ENCODE peak calls at places on chromosomes 6 and 20, in nine cellular contexts. One of them, this sample, is unnamed.

GRCh38 chr6:121748850-121749249 is 313.4 kb downstream of the GJA1 start:
- DNase-seq in left colon: no peak
- DNase-seq in stimulated activated CD4-positive, alpha-beta T cell treated with anti-CD3 and anti-CD28 coated beads, Interleukin-2, amount 100 ng/mL, for 48 hours: no peak
- DNase-seq in amniotic stem cell: no peak
- DNase-seq in stomach: no peak
- DNase-seq in NCI-H1417 treated with DMSO at 0.1 percent for 48 hours: no peak
- DNase-seq in HCT116: no peak
- DNase-seq in retina: no peak
- DNase-seq in NCI-H774: no peak
- DNase-seq in this sample: no peak

GRCh38 chr6:26223677-26224546 is 136.7 kb downstream of the HFE start:
- DNase-seq in HCT116: peak
- DNase-seq in NCI-H1417 treated with DMSO at 0.1 percent for 48 hours: peak
- DNase-seq in retina: peak
- DNase-seq in left colon: peak
- DNase-seq in stomach: peak
- DNase-seq in amniotic stem cell: peak
- DNase-seq in stimulated activated CD4-positive, alpha-beta T cell treated with anti-CD3 and anti-CD28 coated beads, Interleukin-2, amount 100 ng/mL, for 48 hours: no peak
- DNase-seq in NCI-H774: peak
- DNase-seq in this sample: peak

GRCh38 chr20:7694940-7695567 is 245.2 kb downstream of the HAO1 start:
- DNase-seq in NCI-H774: no peak
- DNase-seq in left colon: no peak
- DNase-seq in stimulated activated CD4-positive, alpha-beta T cell treated with anti-CD3 and anti-CD28 coated beads, Interleukin-2, amount 100 ng/mL, for 48 hours: no peak
- DNase-seq in amniotic stem cell: no peak
- DNase-seq in HCT116: no peak
- DNase-seq in NCI-H1417 treated with DMSO at 0.1 percent for 48 hours: no peak
- DNase-seq in stomach: no peak
- DNase-seq in retina: no peak
- DNase-seq in this sample: no peak

GRCh38 chr20:4006640-4007039 is 8.7 kb downstream of the RNF24 start:
- DNase-seq in stimulated activated CD4-positive, alpha-beta T cell treated with anti-CD3 and anti-CD28 coated beads, Interleukin-2, amount 100 ng/mL, for 48 hours: no peak
- DNase-seq in HCT116: no peak
- DNase-seq in stomach: peak
- DNase-seq in amniotic stem cell: no peak
- DNase-seq in left colon: no peak
- DNase-seq in retina: no peak
- DNase-seq in NCI-H774: no peak
- DNase-seq in NCI-H1417 treated with DMSO at 0.1 percent for 48 hours: no peak
- DNase-seq in this sample: no peak

GRCh38 chr6:43983191-43983590 is 144.1 kb downstream of the MRPL14 start:
- DNase-seq in NCI-H1417 treated with DMSO at 0.1 percent for 48 hours: no peak
- DNase-seq in retina: no peak
- DNase-seq in stomach: no peak
- DNase-seq in left colon: no peak
- DNase-seq in stimulated activated CD4-positive, alpha-beta T cell treated with anti-CD3 and anti-CD28 coated beads, Interleukin-2, amount 100 ng/mL, for 48 hours: no peak
- DNase-seq in NCI-H774: no peak
- DNase-seq in amniotic stem cell: no peak
- DNase-seq in HCT116: no peak
- DNase-seq in this sample: no peak

GRCh38 chr6:118967239-118967638 is 32.3 kb upstream of the MCM9 start:
- DNase-seq in NCI-H774: no peak
- DNase-seq in retina: no peak
- DNase-seq in stimulated activated CD4-positive, alpha-beta T cell treated with anti-CD3 and anti-CD28 coated beads, Interleukin-2, amount 100 ng/mL, for 48 hours: no peak
- DNase-seq in stomach: no peak
- DNase-seq in amniotic stem cell: no peak
- DNase-seq in HCT116: no peak
- DNase-seq in left colon: no peak
- DNase-seq in NCI-H1417 treated with DMSO at 0.1 percent for 48 hours: no peak
- DNase-seq in this sample: no peak

GRCh38 chr6:157323924-157324276 is 581 bp upstream of the TMEM242 start:
- DNase-seq in HCT116: peak
- DNase-seq in retina: no peak
- DNase-seq in amniotic stem cell: no peak
- DNase-seq in NCI-H774: no peak
- DNase-seq in stimulated activated CD4-positive, alpha-beta T cell treated with anti-CD3 and anti-CD28 coated beads, Interleukin-2, amount 100 ng/mL, for 48 hours: peak
- DNase-seq in NCI-H1417 treated with DMSO at 0.1 percent for 48 hours: no peak
- DNase-seq in stomach: peak
- DNase-seq in left colon: peak
- DNase-seq in this sample: no peak

GRCh38 chr6:106540907-106541306 is 88.4 kb downstream of the RTN4IP1 start:
- DNase-seq in left colon: no peak
- DNase-seq in retina: no peak
- DNase-seq in HCT116: no peak
- DNase-seq in NCI-H774: no peak
- DNase-seq in stimulated activated CD4-positive, alpha-beta T cell treated with anti-CD3 and anti-CD28 coated beads, Interleukin-2, amount 100 ng/mL, for 48 hours: no peak
- DNase-seq in amniotic stem cell: no peak
- DNase-seq in NCI-H1417 treated with DMSO at 0.1 percent for 48 hours: no peak
- DNase-seq in stomach: no peak
- DNase-seq in this sample: no peak

GRCh38 chr6:129641344-129641743 is 68.6 kb downstream of the ARHGAP18 start:
- DNase-seq in amniotic stem cell: no peak
- DNase-seq in stimulated activated CD4-positive, alpha-beta T cell treated with anti-CD3 and anti-CD28 coated beads, Interleukin-2, amount 100 ng/mL, for 48 hours: no peak
- DNase-seq in NCI-H1417 treated with DMSO at 0.1 percent for 48 hours: no peak
- DNase-seq in left colon: no peak
- DNase-seq in retina: no peak
- DNase-seq in NCI-H774: no peak
- DNase-seq in stomach: no peak
- DNase-seq in HCT116: peak
- DNase-seq in this sample: no peak

GRCh38 chr20:3696200-3696599 is 14.4 kb upstream of the ADAM33 start:
- DNase-seq in stomach: no peak
- DNase-seq in left colon: no peak
- DNase-seq in stimulated activated CD4-positive, alpha-beta T cell treated with anti-CD3 and anti-CD28 coated beads, Interleukin-2, amount 100 ng/mL, for 48 hours: peak
- DNase-seq in retina: no peak
- DNase-seq in HCT116: no peak
- DNase-seq in amniotic stem cell: no peak
- DNase-seq in NCI-H774: no peak
- DNase-seq in NCI-H1417 treated with DMSO at 0.1 percent for 48 hours: no peak
- DNase-seq in this sample: no peak

GRCh38 chr20:4026093-4026601 is 10.8 kb upstream of the RNF24 start:
- DNase-seq in NCI-H774: no peak
- DNase-seq in stomach: no peak
- DNase-seq in stimulated activated CD4-positive, alpha-beta T cell treated with anti-CD3 and anti-CD28 coated beads, Interleukin-2, amount 100 ng/mL, for 48 hours: no peak
- DNase-seq in NCI-H1417 treated with DMSO at 0.1 percent for 48 hours: no peak
- DNase-seq in retina: peak
- DNase-seq in left colon: no peak
- DNase-seq in amniotic stem cell: peak
- DNase-seq in HCT116: no peak
- DNase-seq in this sample: no peak

GRCh38 chr6:159595173-159595572 is 97.9 kb downstream of the SOD2 start:
- DNase-seq in HCT116: peak
- DNase-seq in stomach: no peak
- DNase-seq in left colon: no peak
- DNase-seq in amniotic stem cell: peak
- DNase-seq in retina: no peak
- DNase-seq in stimulated activated CD4-positive, alpha-beta T cell treated with anti-CD3 and anti-CD28 coated beads, Interleukin-2, amount 100 ng/mL, for 48 hours: peak
- DNase-seq in NCI-H774: no peak
- DNase-seq in NCI-H1417 treated with DMSO at 0.1 percent for 48 hours: no peak
- DNase-seq in this sample: no peak

GRCh38 chr20:59723108-59723500 is 118.8 kb downstream of the PHACTR3 start:
- DNase-seq in NCI-H774: no peak
- DNase-seq in retina: peak
- DNase-seq in left colon: no peak
- DNase-seq in stomach: no peak
- DNase-seq in NCI-H1417 treated with DMSO at 0.1 percent for 48 hours: no peak
- DNase-seq in amniotic stem cell: no peak
- DNase-seq in stimulated activated CD4-positive, alpha-beta T cell treated with anti-CD3 and anti-CD28 coated beads, Interleukin-2, amount 100 ng/mL, for 48 hours: no peak
- DNase-seq in HCT116: no peak
- DNase-seq in this sample: no peak

GRCh38 chr6:112457891-112458290 is 110.8 kb downstream of the RFPL4B start:
- DNase-seq in NCI-H1417 treated with DMSO at 0.1 percent for 48 hours: no peak
- DNase-seq in NCI-H774: no peak
- DNase-seq in retina: no peak
- DNase-seq in stimulated activated CD4-positive, alpha-beta T cell treated with anti-CD3 and anti-CD28 coated beads, Interleukin-2, amount 100 ng/mL, for 48 hours: no peak
- DNase-seq in amniotic stem cell: no peak
- DNase-seq in HCT116: no peak
- DNase-seq in stomach: no peak
- DNase-seq in left colon: no peak
- DNase-seq in this sample: no peak

GRCh38 chr6:39076086-39076992 is 27.8 kb downstream of the GLP1R start:
- DNase-seq in NCI-H774: no peak
- DNase-seq in NCI-H1417 treated with DMSO at 0.1 percent for 48 hours: no peak
- DNase-seq in retina: no peak
- DNase-seq in left colon: no peak
- DNase-seq in stimulated activated CD4-positive, alpha-beta T cell treated with anti-CD3 and anti-CD28 coated beads, Interleukin-2, amount 100 ng/mL, for 48 hours: no peak
- DNase-seq in HCT116: no peak
- DNase-seq in amniotic stem cell: no peak
- DNase-seq in stomach: no peak
- DNase-seq in this sample: no peak

GRCh38 chr6:167275001-167275400 is 16.1 kb upstream of the UNC93A start:
- DNase-seq in left colon: no peak
- DNase-seq in amniotic stem cell: no peak
- DNase-seq in HCT116: no peak
- DNase-seq in NCI-H774: no peak
- DNase-seq in retina: no peak
- DNase-seq in NCI-H1417 treated with DMSO at 0.1 percent for 48 hours: no peak
- DNase-seq in stimulated activated CD4-positive, alpha-beta T cell treated with anti-CD3 and anti-CD28 coated beads, Interleukin-2, amount 100 ng/mL, for 48 hours: no peak
- DNase-seq in stomach: no peak
- DNase-seq in this sample: no peak

GRCh38 chr20:20462185-20462584 is 94.3 kb downstream of the INSM1 start:
- DNase-seq in amniotic stem cell: no peak
- DNase-seq in NCI-H1417 treated with DMSO at 0.1 percent for 48 hours: no peak
- DNase-seq in NCI-H774: peak
- DNase-seq in HCT116: no peak
- DNase-seq in retina: no peak
- DNase-seq in stomach: no peak
- DNase-seq in stimulated activated CD4-positive, alpha-beta T cell treated with anti-CD3 and anti-CD28 coated beads, Interleukin-2, amount 100 ng/mL, for 48 hours: no peak
- DNase-seq in left colon: no peak
- DNase-seq in this sample: peak

GRCh38 chr6:85459224-85459901 is 9.5 kb downstream of the NT5E start:
- DNase-seq in amniotic stem cell: no peak
- DNase-seq in retina: no peak
- DNase-seq in stimulated activated CD4-positive, alpha-beta T cell treated with anti-CD3 and anti-CD28 coated beads, Interleukin-2, amount 100 ng/mL, for 48 hours: no peak
- DNase-seq in NCI-H774: no peak
- DNase-seq in left colon: no peak
- DNase-seq in HCT116: peak
- DNase-seq in NCI-H1417 treated with DMSO at 0.1 percent for 48 hours: no peak
- DNase-seq in stomach: no peak
- DNase-seq in this sample: no peak

GRCh38 chr6:13615802-13616140 is 636 bp downstream of the NOL7 start:
- DNase-seq in stomach: peak
- DNase-seq in retina: no peak
- DNase-seq in HCT116: no peak
- DNase-seq in NCI-H1417 treated with DMSO at 0.1 percent for 48 hours: no peak
- DNase-seq in stimulated activated CD4-positive, alpha-beta T cell treated with anti-CD3 and anti-CD28 coated beads, Interleukin-2, amount 100 ng/mL, for 48 hours: peak
- DNase-seq in NCI-H774: no peak
- DNase-seq in amniotic stem cell: no peak
- DNase-seq in left colon: peak
- DNase-seq in this sample: peak

GRCh38 chr6:100657678-100658330 is 193.1 kb upstream of the SIM1 start:
- DNase-seq in stomach: no peak
- DNase-seq in NCI-H1417 treated with DMSO at 0.1 percent for 48 hours: peak
- DNase-seq in retina: no peak
- DNase-seq in amniotic stem cell: no peak
- DNase-seq in HCT116: no peak
- DNase-seq in left colon: no peak
- DNase-seq in NCI-H774: peak
- DNase-seq in stimulated activated CD4-positive, alpha-beta T cell treated with anti-CD3 and anti-CD28 coated beads, Interleukin-2, amount 100 ng/mL, for 48 hours: no peak
- DNase-seq in this sample: peak

GRCh38 chr20:23646106-23646958 is 8.6 kb upstream of the CST3 start:
- DNase-seq in NCI-H774: no peak
- DNase-seq in stimulated activated CD4-positive, alpha-beta T cell treated with anti-CD3 and anti-CD28 coated beads, Interleukin-2, amount 100 ng/mL, for 48 hours: no peak
- DNase-seq in amniotic stem cell: no peak
- DNase-seq in HCT116: no peak
- DNase-seq in stomach: no peak
- DNase-seq in left colon: no peak
- DNase-seq in NCI-H1417 treated with DMSO at 0.1 percent for 48 hours: no peak
- DNase-seq in retina: no peak
- DNase-seq in this sample: no peak

GRCh38 chr6:20906938-20907337 is 372.7 kb downstream of the CDKAL1 start:
- DNase-seq in stimulated activated CD4-positive, alpha-beta T cell treated with anti-CD3 and anti-CD28 coated beads, Interleukin-2, amount 100 ng/mL, for 48 hours: no peak
- DNase-seq in HCT116: no peak
- DNase-seq in NCI-H774: no peak
- DNase-seq in NCI-H1417 treated with DMSO at 0.1 percent for 48 hours: no peak
- DNase-seq in amniotic stem cell: no peak
- DNase-seq in left colon: no peak
- DNase-seq in stomach: no peak
- DNase-seq in retina: no peak
- DNase-seq in this sample: no peak

GRCh38 chr20:63057133-63058117 is 50.7 kb upstream of the BHLHE23 start:
- DNase-seq in stomach: no peak
- DNase-seq in HCT116: no peak
- DNase-seq in left colon: no peak
- DNase-seq in NCI-H1417 treated with DMSO at 0.1 percent for 48 hours: no peak
- DNase-seq in retina: no peak
- DNase-seq in stimulated activated CD4-positive, alpha-beta T cell treated with anti-CD3 and anti-CD28 coated beads, Interleukin-2, amount 100 ng/mL, for 48 hours: no peak
- DNase-seq in NCI-H774: no peak
- DNase-seq in amniotic stem cell: no peak
- DNase-seq in this sample: no peak

GRCh38 chr6:148599967-148600426 is 146.8 kb upstream of the UST start:
- DNase-seq in stimulated activated CD4-positive, alpha-beta T cell treated with anti-CD3 and anti-CD28 coated beads, Interleukin-2, amount 100 ng/mL, for 48 hours: no peak
- DNase-seq in NCI-H774: no peak
- DNase-seq in stomach: no peak
- DNase-seq in retina: no peak
- DNase-seq in NCI-H1417 treated with DMSO at 0.1 percent for 48 hours: no peak
- DNase-seq in HCT116: no peak
- DNase-seq in amniotic stem cell: no peak
- DNase-seq in left colon: no peak
- DNase-seq in this sample: no peak

GRCh38 chr6:147869223-147869600 is 360.7 kb downstream of the SAMD5 start:
- DNase-seq in HCT116: no peak
- DNase-seq in amniotic stem cell: no peak
- DNase-seq in retina: no peak
- DNase-seq in NCI-H1417 treated with DMSO at 0.1 percent for 48 hours: no peak
- DNase-seq in stimulated activated CD4-positive, alpha-beta T cell treated with anti-CD3 and anti-CD28 coated beads, Interleukin-2, amount 100 ng/mL, for 48 hours: no peak
- DNase-seq in left colon: no peak
- DNase-seq in NCI-H774: no peak
- DNase-seq in stomach: no peak
- DNase-seq in this sample: no peak

GRCh38 chr20:50805349-50805684 is 10.5 kb downstream of the BCAS4 start:
- DNase-seq in NCI-H1417 treated with DMSO at 0.1 percent for 48 hours: no peak
- DNase-seq in amniotic stem cell: no peak
- DNase-seq in stomach: no peak
- DNase-seq in stimulated activated CD4-positive, alpha-beta T cell treated with anti-CD3 and anti-CD28 coated beads, Interleukin-2, amount 100 ng/mL, for 48 hours: no peak
- DNase-seq in left colon: no peak
- DNase-seq in NCI-H774: no peak
- DNase-seq in HCT116: no peak
- DNase-seq in retina: no peak
- DNase-seq in this sample: no peak

GRCh38 chr20:41032243-41032642 is 3.6 kb downstream of the TOP1 start:
- DNase-seq in NCI-H774: no peak
- DNase-seq in left colon: no peak
- DNase-seq in retina: no peak
- DNase-seq in NCI-H1417 treated with DMSO at 0.1 percent for 48 hours: no peak
- DNase-seq in stimulated activated CD4-positive, alpha-beta T cell treated with anti-CD3 and anti-CD28 coated beads, Interleukin-2, amount 100 ng/mL, for 48 hours: no peak
- DNase-seq in HCT116: no peak
- DNase-seq in stomach: no peak
- DNase-seq in amniotic stem cell: no peak
- DNase-seq in this sample: no peak